ENCODE peak calls at places on chromosomes 12 and 14, in four cellular contexts. E is AG09309, V is breast epithelium, F is WTC11. C is an unnamed sample.

GRCh38 chr12:57896437-57897201 is 44.7 kb upstream of the ATP23 start:
- DNase-seq in E (no peak), V (peak), F (peak), C (peak)

GRCh38 chr12:129305851-129306250 is 452.6 kb downstream of the GLT1D1 start:
- DNase-seq in V (no peak), E (no peak), F (no peak), C (no peak)

GRCh38 chr12:50728417-50728816 is 35.5 kb upstream of the ATF1 start:
- DNase-seq in E (no peak), V (no peak), F (no peak), C (no peak)

GRCh38 chr12:11814362-11814761 is 164.9 kb downstream of the ETV6 start:
- DNase-seq in F (no peak), E (no peak), V (no peak), C (no peak)

GRCh38 chr12:115228434-115228833 is 544.5 kb upstream of the TBX3 start:
- DNase-seq in F (no peak), V (no peak), E (no peak), C (no peak)

GRCh38 chr12:67070307-67070600 is 198.9 kb upstream of the CAND1 start:
- DNase-seq in E (no peak), F (no peak), V (no peak), C (no peak)

GRCh38 chr12:23944067-23944466 is 5.4 kb downstream of the SOX5 start:
- DNase-seq in F (no peak), E (no peak), V (no peak), C (no peak)

GRCh38 chr12:50550530-50551223 is 45.9 kb downstream of the DIP2B start:
- DNase-seq in V (no peak), E (no peak), F (no peak), C (no peak)

GRCh38 chr12:9702239-9702638 is 30.7 kb downstream of the CLECL1 start:
- DNase-seq in F (no peak), V (no peak), E (no peak), C (no peak)

GRCh38 chr12:17918013-17918412 is 172.0 kb downstream of the RERGL start:
- DNase-seq in F (no peak), V (no peak), E (no peak), C (no peak)

GRCh38 chr12:68613209-68613904 is 2.7 kb downstream of the RAP1B start:
- DNase-seq in V (no peak), E (no peak), F (no peak), C (no peak)

GRCh38 chr14:64841121-64841611 is 38.5 kb downstream of the SPTB start:
- DNase-seq in F (peak), V (no peak), E (no peak), C (no peak)
- TF ChIP-seq CTCF in F (peak), V (no peak), E (peak), C (peak)

GRCh38 chr12:98863167-98863566 is 218.1 kb downstream of the APAF1 start:
- DNase-seq in E (no peak), V (no peak), F (peak), C (no peak)
- TF ChIP-seq CTCF in E (no peak), V (no peak), F (no peak), C (no peak)

GRCh38 chr14:61326847-61327246 is 5.5 kb downstream of the PRKCH start:
- DNase-seq in E (no peak), V (peak), F (peak), C (no peak)
- TF ChIP-seq CTCF in E (no peak), V (no peak), F (no peak), C (no peak)

DNA sequence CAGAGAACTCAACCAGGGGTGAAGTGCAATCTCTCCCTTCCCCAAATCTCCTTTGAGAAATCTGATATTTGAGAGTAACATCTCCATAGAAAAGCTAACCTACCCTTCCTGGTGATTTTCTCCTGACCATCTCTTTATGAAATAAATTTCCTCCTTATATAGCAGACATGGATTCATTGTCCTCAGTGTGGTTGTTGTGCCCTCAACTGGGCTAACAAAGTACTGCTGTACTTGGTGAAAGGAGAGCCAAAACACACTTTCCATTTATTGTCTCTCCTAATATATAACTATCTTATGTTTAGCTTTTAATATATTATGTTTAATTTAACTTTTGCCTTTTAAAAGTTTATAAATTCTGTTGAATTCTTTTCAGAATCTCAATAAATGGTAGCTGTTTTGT is 65.1 kb upstream of the SLCO1B1 start:
- DNase-seq in V (no peak), F (peak), E (no peak), C (no peak)
- TF ChIP-seq CTCF in V (no peak), F (no peak), E (peak), C (peak)

DNA sequence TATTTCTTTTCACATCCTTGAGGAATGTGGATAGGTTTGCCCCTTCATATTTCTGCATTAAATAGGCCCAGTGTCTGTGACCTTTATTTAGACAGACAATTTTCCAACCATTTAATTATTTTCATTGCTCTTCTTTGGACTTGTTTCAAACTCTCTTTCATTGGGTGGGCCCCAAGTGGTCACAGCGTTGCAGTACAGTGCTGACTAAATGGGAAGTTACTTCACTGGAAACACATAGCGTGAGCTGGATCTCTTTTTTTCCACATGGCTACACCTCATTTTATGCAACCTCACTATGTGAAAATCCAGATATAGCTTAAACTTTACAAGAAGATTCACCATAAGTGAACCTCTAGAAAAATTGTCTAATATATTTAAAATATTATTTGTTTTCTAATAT is 438.9 kb downstream of the ADAMTS20 start:
- DNase-seq in V (no peak), E (peak), F (no peak), C (no peak)
- TF ChIP-seq CTCF in V (no peak), E (peak), F (no peak), C (no peak)

GRCh38 chr14:32345311-32345771 is 16.2 kb downstream of the AKAP6 start:
- DNase-seq in V (no peak), E (no peak), F (no peak), C (no peak)
- TF ChIP-seq CTCF in V (no peak), E (no peak), F (no peak), C (no peak)

C was measured in neural crest cell.